ENCODE peak calls at places on chromosomes 16 and 17, in ten cellular contexts. C, B, R, W, M, P, V, H, O and Q are unnamed samples.

GRCh38 chr17:8162232-8162996 is at the start of gene VAMP2:
- DNase-seq in M (peak), B (peak), H (peak), W (peak), C (peak), P (no peak), O (peak), V (no peak), R (peak), Q (no peak)

GRCh38 chr16:50495673-50496072 is 52.5 kb upstream of the NKD1 start:
- DNase-seq in O (no peak), W (no peak), H (no peak), M (no peak), C (no peak), B (no peak), V (no peak), P (no peak), R (no peak), Q (no peak)

GRCh38 chr16:66741971-66742396 is 9.4 kb downstream of the DYNC1LI2 start:
- DNase-seq in R (no peak), P (no peak), O (no peak), C (no peak), V (no peak), W (no peak), B (no peak), H (no peak), M (no peak), Q (no peak)

GRCh38 chr17:40809721-40810421 is 10.1 kb upstream of the KRT28 start:
- DNase-seq in O (no peak), H (no peak), M (no peak), W (no peak), V (no peak), C (no peak), B (no peak), R (no peak), P (no peak), Q (no peak)

GRCh38 chr16:69396187-69397061 is 10.6 kb upstream of the TERF2 start:
- DNase-seq in C (peak), O (no peak), R (peak), P (peak), V (no peak), B (peak), M (no peak), H (peak), W (peak), Q (peak)

GRCh38 chr16:370443-370842 is at the start of gene MRPL28:
- DNase-seq in B (peak), C (peak), P (peak), M (peak), R (peak), H (peak), O (peak), W (peak), V (peak), Q (peak)

GRCh38 chr17:32523017-32523680 is 36.4 kb downstream of the CDK5R1 start:
- DNase-seq in V (no peak), W (no peak), O (no peak), C (no peak), R (no peak), P (no peak), B (peak), M (no peak), H (no peak), Q (no peak)

GRCh38 chr17:75036643-75037268 is 10.0 kb downstream of the ATP5PD start:
- DNase-seq in H (peak), B (peak), O (no peak), V (peak), W (peak), R (peak), M (peak), C (peak), P (peak), Q (peak)

GRCh38 chr16:11886881-11887280 is 28.9 kb downstream of the GSPT1 start:
- DNase-seq in W (no peak), P (no peak), R (no peak), H (no peak), M (no peak), O (no peak), B (no peak), C (no peak), V (no peak), Q (no peak)

GRCh38 chr17:40547079-40547784 is 18.0 kb downstream of the CCR7 start:
- DNase-seq in W (peak), R (peak), C (no peak), V (no peak), B (peak), O (no peak), M (peak), H (no peak), P (no peak), Q (no peak)

GRCh38 chr17:37608369-37609169 is 649 bp downstream of the SYNRG start:
- DNase-seq in R (no peak), P (peak), B (no peak), O (peak), M (no peak), W (peak), C (peak), V (peak), H (peak), Q (peak)

GRCh38 chr16:88070341-88070740 is 119.1 kb downstream of the BANP start:
- DNase-seq in O (no peak), P (no peak), M (peak), C (no peak), H (no peak), W (no peak), V (no peak), R (no peak), B (no peak), Q (no peak)

GRCh38 chr16:50884066-50884860 is 142.4 kb downstream of the CYLD start:
- DNase-seq in H (no peak), P (peak), B (peak), R (no peak), W (no peak), O (no peak), M (no peak), C (peak), V (peak), Q (no peak)

GRCh38 chr16:85824161-85825135 is 25.0 kb downstream of the COX4I1 start:
- DNase-seq in W (no peak), C (peak), P (no peak), M (no peak), R (no peak), H (no peak), O (no peak), B (no peak), V (no peak), Q (no peak)

GRCh38 chr17:8868529-8868951 is 1.1 kb upstream of the PIK3R6 start:
- DNase-seq in W (no peak), R (no peak), V (no peak), B (no peak), P (no peak), M (no peak), O (no peak), C (no peak), H (no peak), Q (no peak)

GRCh38 chr16:72400257-72401078 is 228.5 kb upstream of the PMFBP1 start:
- DNase-seq in M (no peak), B (peak), V (peak), R (no peak), W (no peak), C (peak), P (peak), O (peak), H (no peak), Q (peak)

GRCh38 chr17:57033296-57033695 is 51.8 kb upstream of the AKAP1 start:
- DNase-seq in H (no peak), O (no peak), B (no peak), R (no peak), P (no peak), W (peak), V (no peak), C (no peak), M (no peak), Q (no peak)

GRCh38 chr16:679808-680624 is at the start of gene STUB1:
- DNase-seq in O (peak), B (peak), P (peak), V (peak), R (peak), W (no peak), C (peak), H (peak), M (peak), Q (peak)

GRCh38 chr16:71807905-71808592 is 585 bp downstream of the AP1G1 start:
- DNase-seq in P (peak), R (peak), V (peak), B (peak), W (no peak), C (peak), M (no peak), O (peak), H (no peak), Q (no peak)

GRCh38 chr17:1946021-1946932 is 78.9 kb downstream of the RTN4RL1 start:
- DNase-seq in M (no peak), O (no peak), B (no peak), P (no peak), C (peak), R (no peak), V (no peak), W (no peak), H (no peak), Q (no peak)

GRCh38 chr17:21294321-21295035 is 10.0 kb downstream of the MAP2K3 start:
- DNase-seq in V (no peak), O (no peak), R (no peak), P (no peak), M (no peak), W (no peak), H (no peak), B (no peak), C (peak), Q (no peak)